ENCODE peak calls at places on chromosome 14, in eight cellular contexts. F is lung; V is natural killer cell; M is pons; G is AML-193; H is hepatic stellate cell; J is stimulated activated CD8-positive, alpha-beta memory T cell treated with anti-CD3 and anti-CD28 coated beads, Interleukin-12 subunit alpha, Interleukin-12 subunit beta, amount 100 ng/mL, for 4 hours; B is ACHN. X is an unnamed sample.
A peak's percentile ranks its signal among the peaks of the same experiment; 100 is the strongest.

GRCh38 chr14:55123101-55123500 is 6.0 kb upstream of the LGALS3 start:
- DNase-seq in J (no peak), F (no peak), H (peak; percentile 90), V (no peak), B (peak; percentile 10), G (no peak), M (no peak), X (peak; percentile 81)

GRCh38 chr14:30648471-30648870 is 26.4 kb downstream of the SCFD1 start:
- DNase-seq in H (no peak), G (no peak), F (no peak), B (no peak), V (no peak), M (no peak), J (no peak), X (no peak)

GRCh38 chr14:104738375-104739019 is 14.4 kb upstream of the SIVA1 start:
- DNase-seq in F (no peak), G (no peak), J (no peak), V (no peak), B (no peak), H (no peak), M (no peak), X (no peak)

GRCh38 chr14:72776701-72777255 is 117.1 kb downstream of the DPF3 start:
- DNase-seq in H (no peak), M (no peak), F (peak; percentile 22), V (no peak), J (no peak), B (no peak), G (no peak), X (no peak)

GRCh38 chr14:85607571-85608219 is 77.8 kb downstream of the FLRT2 start:
- DNase-seq in B (no peak), V (no peak), G (peak; percentile 55), H (no peak), F (no peak), J (no peak), M (no peak), X (no peak)

GRCh38 chr14:67265131-67265530 is 23.9 kb downstream of the PALS1 start:
- DNase-seq in J (no peak), V (no peak), F (no peak), H (no peak), B (no peak), G (no peak), M (no peak), X (no peak)

GRCh38 chr14:36454599-36455240 is 65.3 kb downstream of the NKX2-1 start:
- DNase-seq in G (no peak), M (no peak), B (no peak), J (no peak), V (no peak), F (peak; percentile 44), H (no peak), X (no peak)

GRCh38 chr14:65396082-65396910 is 16.2 kb upstream of the FUT8 start:
- DNase-seq in M (no peak), V (no peak), J (no peak), H (no peak), B (no peak), G (no peak), F (no peak), X (no peak)

GRCh38 chr14:75981426-75981825 is 369 bp downstream of the TGFB3 start:
- DNase-seq in H (peak; percentile 35), B (peak; percentile 6), V (peak; percentile 50), G (no peak), J (no peak), F (no peak), M (peak; percentile 62), X (peak; percentile 54)

GRCh38 chr14:63981569-63981968 is 128.8 kb downstream of the SYNE2 start:
- DNase-seq in J (no peak), B (no peak), V (no peak), M (no peak), H (no peak), G (no peak), F (no peak), X (no peak)

GRCh38 chr14:104996483-104996882 is 10.9 kb downstream of the CLBA1 start:
- DNase-seq in V (no peak), M (no peak), F (no peak), G (no peak), H (no peak), J (no peak), B (no peak), X (no peak)

GRCh38 chr14:35355981-35356839 is 48.3 kb downstream of the NFKBIA start:
- DNase-seq in V (no peak), F (peak; percentile 62), G (no peak), J (no peak), B (no peak), H (peak; percentile 81), M (no peak), X (peak; percentile 41)

X was measured in HTR-8/SVneo.